ENCODE peak calls at places on chromosomes 16 and 17, in eight cellular contexts. B is upper lobe of right lung, Q is astrocyte of the cerebellum, H is cardiac fibroblast, V is K562, Y is nephron progenitor cell, G is H9, F is AG10803. D is an unnamed sample.

GRCh38 chr17:2965621-2966275 is 97.7 kb downstream of the OR1D5 start:
- DNase-seq in V (no peak), B (peak; percentile 70), F (peak; percentile 26), Q (no peak), Y (no peak), H (peak; percentile 53), G (peak; percentile 26), D (no peak)

GRCh38 chr17:3773511-3773910 is 27.5 kb downstream of the ITGAE start:
- DNase-seq in B (no peak), Y (no peak), H (peak; percentile 26), Q (peak; percentile 6), V (no peak), G (no peak), F (peak; percentile 42), D (no peak)

GRCh38 chr16:68085259-68086071 is at the start of gene NFATC3:
- DNase-seq in B (peak; percentile 100), G (peak; percentile 37), F (peak; percentile 97), V (peak; percentile 93), Y (peak; percentile 99), Q (peak; percentile 89), H (peak; percentile 98), D (peak; percentile 78)

GRCh38 chr17:57356722-57357391 is 100.5 kb downstream of the MSI2 start:
- DNase-seq in Y (no peak), B (no peak), G (no peak), F (no peak), Q (no peak), V (no peak), H (no peak), D (no peak)

GRCh38 chr17:42189651-42189965 is 4.4 kb upstream of the HCRT start:
- DNase-seq in B (no peak), G (no peak), F (no peak), V (no peak), H (no peak), Q (no peak), Y (no peak), D (no peak)

GRCh38 chr17:6422654-6423241 is 12.2 kb downstream of the AIPL1 start:
- DNase-seq in B (peak; percentile 36), Q (no peak), Y (no peak), V (no peak), G (peak; percentile 75), F (no peak), H (no peak), D (no peak)

GRCh38 chr16:17397499-17397891 is 73.3 kb downstream of the XYLT1 start:
- DNase-seq in G (no peak), H (peak; percentile 50), Q (no peak), V (peak; percentile 37), B (no peak), Y (no peak), F (peak; percentile 50), D (no peak)

GRCh38 chr16:89317729-89318429 is 100.4 kb downstream of the ZNF778 start:
- DNase-seq in Q (no peak), B (no peak), H (no peak), F (no peak), V (no peak), G (no peak), Y (no peak), D (no peak)

GRCh38 chr17:15782809-15783208 is 50.7 kb downstream of the TBC1D26 start:
- DNase-seq in B (peak; percentile 84), V (no peak), F (peak; percentile 36), H (peak; percentile 63), G (no peak), Y (no peak), Q (no peak), D (peak; percentile 9)

GRCh38 chr16:68469728-68470460 is 21.6 kb upstream of the SMPD3 start:
- DNase-seq in F (no peak), V (no peak), Q (no peak), G (no peak), H (no peak), B (no peak), Y (no peak), D (no peak)

GRCh38 chr16:8590161-8590688 is at the start of gene TMEM114:
- DNase-seq in V (no peak), G (peak; percentile 54), Y (peak; percentile 60), Q (no peak), B (no peak), H (no peak), F (no peak), D (no peak)

GRCh38 chr16:14331020-14331419 is 259.9 kb downstream of the MRTFB start:
- DNase-seq in B (no peak), H (no peak), G (no peak), Y (peak; percentile 20), F (no peak), Q (no peak), V (peak; percentile 39), D (no peak)

GRCh38 chr17:61478790-61479492 is 26.7 kb downstream of the TBX4 start:
- DNase-seq in Q (no peak), Y (no peak), H (no peak), F (no peak), G (no peak), B (no peak), V (peak; percentile 30), D (no peak)

GRCh38 chr17:37752482-37752881 is 7.6 kb upstream of the HNF1B start:
- DNase-seq in H (no peak), G (no peak), Y (no peak), V (no peak), Q (no peak), B (no peak), F (peak; percentile 79), D (no peak)

GRCh38 chr16:86511317-86512161 is 1.2 kb downstream of the FOXF1 start:
- DNase-seq in H (no peak), B (no peak), G (peak; percentile 44), Y (no peak), Q (no peak), F (no peak), V (no peak), D (no peak)

GRCh38 chr16:51193879-51194278 is 42.8 kb upstream of the SALL1 start:
- DNase-seq in V (no peak), G (no peak), Y (no peak), B (no peak), Q (no peak), H (peak; percentile 2), F (no peak), D (no peak)

DNA sequence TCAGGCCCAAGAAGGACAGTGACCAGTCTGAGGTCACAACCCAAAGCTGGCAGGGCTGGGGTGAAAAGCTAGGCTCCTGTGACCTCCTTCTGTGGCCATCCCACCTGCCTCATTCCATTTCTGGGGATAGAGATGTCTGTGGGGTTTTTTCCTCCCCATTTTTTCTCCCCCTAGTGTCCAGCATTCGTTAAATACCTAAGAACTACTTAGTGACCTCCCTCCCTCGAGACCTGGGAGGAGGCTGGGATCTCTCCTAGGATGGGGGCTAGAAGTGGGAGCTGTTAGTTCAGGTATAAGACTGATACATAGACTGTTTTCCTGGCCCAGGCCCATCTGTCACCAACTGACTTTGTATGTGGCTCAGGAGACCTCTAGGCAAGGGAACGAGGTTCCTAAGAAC is 20.5 kb upstream of the STAC2 start:
- DNase-seq in H (no peak), G (no peak), Y (no peak), V (peak; percentile 37), F (no peak), Q (no peak), B (no peak), D (no peak)
- TF ChIP-seq CTCF in H (peak; percentile 8), G (no peak), Y (no peak), V (peak; percentile 37), F (no peak), Q (peak; percentile 13), B (no peak), D (peak; percentile 17)

GRCh38 chr17:79774561-79774975 is 3.4 kb upstream of the CBX2 start:
- DNase-seq in G (no peak), Q (no peak), F (no peak), Y (no peak), B (no peak), V (no peak), H (no peak), D (no peak)

GRCh38 chr17:79777166-79777843 is 643 bp upstream of the CBX2 start:
- DNase-seq in Q (no peak), Y (peak; percentile 68), G (peak; percentile 88), F (peak; percentile 40), V (no peak), H (peak; percentile 66), B (peak; percentile 81), D (no peak)

GRCh38 chr17:79775635-79776034 is 2.3 kb upstream of the CBX2 start:
- DNase-seq in B (no peak), Y (no peak), H (no peak), G (no peak), Q (no peak), V (no peak), F (no peak), D (no peak)

GRCh38 chr17:79777844-79778503 is at the start of gene CBX2:
- DNase-seq in V (peak; percentile 96), F (peak; percentile 53), H (peak; percentile 72), B (peak; percentile 90), G (peak; percentile 88), Y (peak; percentile 91), Q (no peak), D (no peak)

DNA sequence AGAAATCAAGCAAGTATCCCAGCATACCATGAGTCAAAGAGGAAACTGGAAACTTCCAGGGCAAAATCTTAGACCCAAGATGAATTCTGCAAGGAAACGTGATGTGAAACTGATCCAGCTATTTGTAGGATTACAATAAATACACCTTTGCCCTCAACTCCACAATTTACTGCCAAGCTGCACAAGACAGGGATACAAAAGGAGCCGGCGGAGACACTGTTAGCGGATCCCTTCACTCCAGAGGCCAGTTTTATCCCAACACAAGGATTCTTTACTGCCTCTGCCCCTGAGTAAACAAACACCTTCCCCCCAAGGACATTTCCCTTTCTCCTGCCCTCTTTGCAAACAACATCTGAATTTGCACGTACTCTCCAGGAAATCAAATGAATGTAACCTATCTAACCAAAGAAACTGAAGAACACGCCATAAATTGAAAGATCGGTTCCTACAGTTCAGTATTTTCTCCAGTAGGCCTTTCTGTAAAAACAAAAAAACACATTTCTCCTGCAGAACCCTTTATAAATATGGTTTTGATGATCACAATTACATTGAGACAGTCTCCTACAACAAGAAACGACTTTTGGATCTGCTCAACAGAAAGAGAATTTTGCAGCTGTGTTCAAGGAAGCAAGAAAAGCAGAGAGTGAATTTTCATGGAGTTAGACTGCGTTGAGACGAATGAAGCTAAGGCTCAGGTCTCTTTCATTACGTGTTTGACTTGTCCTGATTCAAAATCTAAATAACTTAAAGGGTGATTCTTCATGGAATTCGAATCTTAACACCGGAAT is 1.4 kb upstream of the CBX2 start:
- DNase-seq in Q (no peak), F (no peak), V (no peak), B (no peak), H (no peak), G (no peak), Y (no peak), D (no peak)
- TF ChIP-seq CTCF in Q (no peak), F (no peak), V (no peak), B (no peak), H (no peak), G (no peak), Y (no peak), D (no peak)

GRCh38 chr17:78314683-78315354 is 45.1 kb downstream of the SOCS3 start:
- DNase-seq in H (no peak), V (peak; percentile 41), B (no peak), F (no peak), Q (no peak), Y (no peak), G (no peak), D (no peak)
- TF ChIP-seq CTCF in H (no peak), V (peak; percentile 26), B (peak; percentile 5), F (no peak), Q (peak; percentile 23), Y (no peak), G (peak; percentile 35), D (no peak)

DNA sequence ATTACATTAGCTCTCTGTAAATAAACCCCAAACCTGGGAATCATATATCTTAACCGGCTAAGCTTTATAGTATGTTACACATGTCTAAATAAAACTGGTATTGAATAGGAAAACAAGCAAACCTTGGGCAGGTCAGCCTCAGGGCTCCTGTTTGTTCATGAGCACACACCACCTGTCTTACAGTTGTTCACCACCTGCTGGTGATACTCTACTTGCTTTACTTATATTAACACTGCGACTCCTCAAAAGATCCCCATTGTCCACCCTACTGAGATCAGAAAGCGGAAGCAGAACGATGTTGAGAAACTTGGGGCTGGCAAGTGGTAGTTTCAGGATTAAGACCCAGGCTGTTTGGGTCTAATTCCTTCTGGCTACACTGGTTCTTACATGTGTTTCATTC is 16.4 kb downstream of the CDH13 start:
- DNase-seq in Y (no peak), F (no peak), V (no peak), G (no peak), H (no peak), B (no peak), Q (no peak), D (no peak)
- TF ChIP-seq CTCF in Y (no peak), F (no peak), V (no peak), G (no peak), H (no peak), B (no peak), Q (no peak), D (no peak)

D was measured in retinal pigment epithelial cell.